ENCODE peak calls at places on chromosomes 6 and 20, in ten cellular contexts. X is stimulated activated CD8-positive, alpha-beta memory T cell treated with anti-CD3 and anti-CD28 coated beads, Interleukin-12 subunit alpha, Interleukin-12 subunit beta, amount 100 ng/mL, for 4 hours; B is non-pigmented ciliary epithelial cell; L is pancreas; E is keratinocyte; I is foreskin fibroblast; T is NCI-H524; Z is NCI-H1105; P is fibroblast of the conjunctiva; F is ureter. Q is an unnamed sample.

GRCh38 chr6:11232968-11233626 is 629 bp upstream of the NEDD9 start:
- DNase-seq in X (peak), B (no peak), L (no peak), E (no peak), I (no peak), T (peak), Z (peak), P (no peak), F (no peak), Q (no peak)

GRCh38 chr6:114051031-114051430 is 80.1 kb upstream of the HDAC2 start:
- DNase-seq in X (no peak), B (no peak), L (no peak), E (no peak), I (no peak), T (no peak), Z (no peak), P (no peak), F (no peak), Q (no peak)

GRCh38 chr20:62524486-62524885 is 48.7 kb upstream of the GATA5 start:
- DNase-seq in X (no peak), B (no peak), L (no peak), E (no peak), I (no peak), T (no peak), Z (no peak), P (no peak), F (no peak), Q (no peak)

GRCh38 chr6:45843848-45844521 is 171.7 kb downstream of the CLIC5 start:
- DNase-seq in X (no peak), B (no peak), L (no peak), E (no peak), I (no peak), T (no peak), Z (no peak), P (no peak), F (no peak), Q (no peak)

GRCh38 chr6:13946506-13946905 is 21.8 kb downstream of the RNF182 start:
- DNase-seq in X (no peak), B (no peak), L (no peak), E (no peak), I (no peak), T (no peak), Z (no peak), P (no peak), F (no peak), Q (no peak)

GRCh38 chr6:99617131-99617530 is 10.5 kb downstream of the PRDM13 start:
- DNase-seq in X (no peak), B (no peak), L (no peak), E (no peak), I (no peak), T (no peak), Z (no peak), P (no peak), F (no peak), Q (no peak)

GRCh38 chr6:139801571-139802321 is 427.3 kb upstream of the CITED2 start:
- DNase-seq in X (no peak), B (no peak), L (no peak), E (no peak), I (peak), T (no peak), Z (no peak), P (no peak), F (no peak), Q (no peak)

GRCh38 chr6:146194434-146194833 is 165.6 kb downstream of the GRM1 start:
- DNase-seq in X (no peak), B (no peak), L (no peak), E (no peak), I (no peak), T (no peak), Z (no peak), P (no peak), F (no peak), Q (no peak)

GRCh38 chr6:157756708-157757429 is 66.2 kb upstream of the SNX9 start:
- DNase-seq in X (peak), B (no peak), L (peak), E (no peak), I (peak), T (peak), Z (peak), P (peak), F (peak), Q (no peak)

GRCh38 chr6:119896806-119897205 is 547.2 kb upstream of the MAN1A1 start:
- DNase-seq in X (no peak), B (no peak), L (no peak), E (no peak), I (no peak), T (no peak), Z (no peak), P (no peak), F (no peak), Q (no peak)

GRCh38 chr6:1636971-1637871 is 27.5 kb downstream of the FOXC1 start:
- DNase-seq in X (no peak), B (no peak), L (no peak), E (peak), I (no peak), T (peak), Z (peak), P (no peak), F (no peak), Q (peak)

GRCh38 chr6:100447900-100448700 is 16.6 kb downstream of the SIM1 start:
- DNase-seq in X (no peak), B (no peak), L (no peak), E (no peak), I (no peak), T (no peak), Z (no peak), P (no peak), F (no peak), Q (no peak)

GRCh38 chr6:28353356-28353755 is 3.6 kb downstream of the ZKSCAN3 start:
- DNase-seq in X (no peak), B (no peak), L (no peak), E (no peak), I (no peak), T (no peak), Z (no peak), P (no peak), F (no peak), Q (no peak)

GRCh38 chr6:3793545-3793944 is 42.0 kb upstream of the PXDC1 start:
- DNase-seq in X (no peak), B (no peak), L (no peak), E (no peak), I (no peak), T (no peak), Z (no peak), P (no peak), F (no peak), Q (no peak)

GRCh38 chr20:3678893-3679720 is 2.7 kb downstream of the ADAM33 start:
- DNase-seq in X (no peak), B (no peak), L (no peak), E (no peak), I (peak), T (no peak), Z (no peak), P (no peak), F (no peak), Q (no peak)

GRCh38 chr6:84410377-84410776 is 182.9 kb upstream of the CEP162 start:
- DNase-seq in X (no peak), B (no peak), L (no peak), E (no peak), I (no peak), T (no peak), Z (peak), P (no peak), F (no peak), Q (no peak)

GRCh38 chr6:143675946-143676345 is 1.8 kb upstream of the PHACTR2 start:
- DNase-seq in X (no peak), B (no peak), L (no peak), E (no peak), I (no peak), T (no peak), Z (no peak), P (no peak), F (no peak), Q (no peak)

GRCh38 chr6:121523628-121524027 is 88.2 kb downstream of the GJA1 start:
- DNase-seq in X (no peak), B (no peak), L (no peak), E (no peak), I (no peak), T (no peak), Z (no peak), P (no peak), F (no peak), Q (no peak)

GRCh38 chr6:89180971-89181370 is 35.1 kb downstream of the PM20D2 start:
- DNase-seq in X (no peak), B (no peak), L (no peak), E (no peak), I (no peak), T (no peak), Z (no peak), P (no peak), F (no peak), Q (no peak)

GRCh38 chr6:103680116-103680515 is 1179.6 kb downstream of the HACE1 start:
- DNase-seq in X (no peak), B (no peak), L (no peak), E (no peak), I (no peak), T (no peak), Z (no peak), P (no peak), F (no peak), Q (no peak)

GRCh38 chr6:31538805-31539400 is 2.9 kb downstream of the DDX39B start:
- DNase-seq in X (no peak), B (no peak), L (peak), E (no peak), I (no peak), T (no peak), Z (no peak), P (no peak), F (no peak), Q (no peak)

GRCh38 chr6:67663105-67663895 is 971.8 kb upstream of the ADGRB3 start:
- DNase-seq in X (no peak), B (no peak), L (no peak), E (no peak), I (no peak), T (no peak), Z (no peak), P (no peak), F (no peak), Q (no peak)